ENCODE peak calls at places on chromosomes 2 and 18, in five cellular contexts. E is IMR-90, J is H1, K is neuronal stem cell, G is H9. U is an unnamed sample.

GRCh38 chr2:946073-947005 is 4.3 kb upstream of the SNTG2 start:
- DNase-seq in G (no peak), K (no peak), J (peak; percentile 36), E (no peak), U (no peak)

GRCh38 chr2:65435625-65436168 is 3.3 kb upstream of the SPRED2 start:
- DNase-seq in E (peak; percentile 85), G (peak; percentile 86), J (peak; percentile 92), K (peak; percentile 84), U (peak; percentile 91)

GRCh38 chr2:58063641-58064040 is 17.0 kb downstream of the VRK2 start:
- DNase-seq in E (peak; percentile 77), J (no peak), K (no peak), G (no peak), U (peak; percentile 86)

GRCh38 chr2:98937906-98938305 is 1.9 kb upstream of the CRACDL start:
- DNase-seq in G (no peak), E (no peak), K (no peak), J (no peak), U (no peak)

GRCh38 chr2:100905132-100905805 is 85.3 kb downstream of the NPAS2 start:
- DNase-seq in E (no peak), J (no peak), G (no peak), K (no peak), U (no peak)

GRCh38 chr2:47046271-47046670 is 108.8 kb downstream of the STPG4 start:
- DNase-seq in G (no peak), K (no peak), J (no peak), E (no peak), U (no peak)

GRCh38 chr2:38966006-38966405 is 76.3 kb downstream of the ARHGEF33 start:
- DNase-seq in G (no peak), E (no peak), K (no peak), J (no peak), U (no peak)

GRCh38 chr2:13942111-13942510 is 690.4 kb upstream of the LRATD1 start:
- DNase-seq in J (no peak), G (no peak), K (no peak), E (no peak), U (no peak)

GRCh38 chr18:3595282-3596273 is 145.6 kb downstream of the TGIF1 start:
- DNase-seq in G (no peak), J (no peak), E (peak; percentile 98), K (no peak), U (peak; percentile 99)

GRCh38 chr2:157874997-157875719 is 972 bp downstream of the ACVR1 start:
- DNase-seq in E (peak; percentile 93), G (peak; percentile 46), K (peak; percentile 36), J (no peak), U (peak; percentile 82)

GRCh38 chr2:137133231-137133630 is 367.9 kb downstream of the THSD7B start:
- DNase-seq in E (no peak), G (no peak), J (no peak), K (no peak), U (no peak)

GRCh38 chr2:149167941-149168340 is 129.4 kb downstream of the LYPD6B start:
- DNase-seq in E (no peak), J (no peak), K (no peak), G (no peak), U (no peak)

GRCh38 chr18:13541621-13542519 is 184.5 kb downstream of the FAM210A start:
- DNase-seq in G (no peak), K (no peak), E (no peak), J (no peak), U (peak; percentile 14)

GRCh38 chr2:88739985-88740600 is 48.6 kb downstream of the RPIA start:
- DNase-seq in J (peak; percentile 91), G (peak; percentile 77), K (peak; percentile 65), E (peak; percentile 72), U (peak; percentile 71)

GRCh38 chr2:10140841-10141610 is 18.5 kb downstream of the RRM2 start:
- DNase-seq in G (no peak), K (no peak), J (no peak), E (no peak), U (no peak)

GRCh38 chr2:150133623-150134022 is 353.8 kb downstream of the RND3 start:
- DNase-seq in J (no peak), G (no peak), E (peak; percentile 92), K (no peak), U (peak; percentile 84)

GRCh38 chr2:102453497-102453896 is 19.5 kb upstream of the SLC9A4 start:
- DNase-seq in K (no peak), J (no peak), G (no peak), E (no peak), U (no peak)

GRCh38 chr2:221025397-221025796 is 546.7 kb downstream of the EPHA4 start:
- DNase-seq in E (no peak), G (no peak), J (no peak), K (no peak), U (peak; percentile 26)

DNA sequence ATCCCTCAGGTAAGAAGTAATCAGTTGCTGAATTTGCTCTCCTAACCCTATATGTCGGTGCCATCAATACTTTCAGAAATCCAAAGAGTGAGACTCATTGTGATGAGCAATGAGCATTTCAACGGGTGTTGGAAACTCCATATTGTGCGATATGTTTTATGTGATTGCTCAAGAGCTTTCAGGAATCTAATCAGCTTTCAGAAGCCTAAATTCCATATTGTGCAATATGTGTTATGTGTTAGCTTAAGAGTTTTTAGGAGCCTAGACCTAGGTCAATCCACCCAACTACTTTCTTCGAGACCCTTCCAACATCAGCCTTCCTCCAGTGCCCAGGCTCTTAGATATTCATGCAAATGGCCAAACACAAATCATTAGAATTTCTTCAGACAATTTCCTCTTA is 277.3 kb downstream of the DSC3 start:
- DNase-seq in J (no peak), K (no peak), E (no peak), G (no peak), U (no peak)
- H2BK15ac ChIP-seq in J (no peak overlapping the region), K (no peak overlapping the region), E (no peak overlapping the region), G (no peak overlapping the region), U (no peak overlapping the region)

DNA sequence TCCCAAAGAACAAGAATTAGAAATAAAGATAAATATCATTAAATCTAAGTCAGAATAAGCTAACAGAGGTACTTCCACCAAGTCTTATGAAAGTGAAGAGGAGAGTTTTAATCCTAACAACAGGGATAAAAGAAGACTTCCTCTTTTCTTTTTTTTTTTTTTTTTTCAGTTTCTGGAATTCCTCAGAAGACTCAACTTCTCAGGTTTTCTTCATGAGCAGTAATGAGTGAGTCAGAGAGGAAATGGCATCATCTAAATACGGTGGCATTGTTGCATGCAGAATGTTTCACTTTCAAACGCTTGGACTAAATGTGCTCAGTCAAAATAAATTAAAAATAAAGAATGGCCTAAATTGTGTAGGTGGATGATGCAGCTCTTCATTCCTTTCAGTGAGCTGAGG is 45.6 kb upstream of the ARHGAP15 start:
- DNase-seq in K (no peak), J (no peak), G (no peak), E (peak; percentile 92), U (peak; percentile 88)
- H2AFZ ChIP-seq in K (peak overlapping the region; percentile 53), J (no peak overlapping the region), G (no peak overlapping the region), E (peak overlapping the region; percentile 36), U (no peak overlapping the region)

DNA sequence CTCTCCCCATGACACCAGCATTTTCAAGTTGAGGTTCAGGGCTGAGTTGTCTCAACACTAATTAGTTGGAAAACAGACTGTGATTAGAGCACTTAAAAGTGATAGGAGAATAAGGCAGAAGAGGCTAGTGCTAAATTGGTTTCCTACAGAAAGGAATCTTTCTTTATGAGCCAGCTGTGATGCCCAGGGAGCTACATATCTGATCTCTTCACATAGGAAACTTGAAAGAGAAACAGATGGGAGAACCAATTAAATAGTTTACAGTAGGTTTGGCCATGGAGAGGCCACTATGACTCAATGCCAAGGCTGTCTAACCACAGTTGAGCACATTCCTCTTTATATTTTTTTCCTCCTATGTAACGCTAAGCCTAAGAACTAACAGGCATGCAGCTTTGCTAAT is 418.3 kb upstream of the CYRIA start:
- DNase-seq in E (no peak), J (no peak), K (no peak), G (no peak), U (peak; percentile 80)
- H2BK15ac ChIP-seq in E (no peak overlapping the region), J (no peak overlapping the region), K (no peak overlapping the region), G (no peak overlapping the region), U (no peak overlapping the region)

GRCh38 chr2:1991126-1991525 is 246.8 kb upstream of the PXDN start:
- DNase-seq in E (no peak), K (no peak), G (no peak), J (no peak), U (no peak)
- H2AFZ ChIP-seq in E (no peak overlapping the region), K (no peak overlapping the region), G (no peak overlapping the region), J (no peak overlapping the region), U (no peak overlapping the region)

GRCh38 chr2:170468557-170468956 is 246.6 kb upstream of the SP5 start:
- DNase-seq in E (no peak), G (no peak), J (no peak), K (no peak), U (no peak)
- H2BK15ac ChIP-seq in E (no peak overlapping the region), G (no peak overlapping the region), J (no peak overlapping the region), K (no peak overlapping the region), U (no peak overlapping the region)

GRCh38 chr2:26330114-26330581 is 15.8 kb upstream of the SELENOI start:
- DNase-seq in E (peak; percentile 79), J (peak; percentile 91), G (peak; percentile 83), K (peak; percentile 56), U (peak; percentile 85)
- H2AFZ ChIP-seq in E (no peak overlapping the region), J (no peak overlapping the region), G (no peak overlapping the region), K (peak overlapping the region; percentile 83), U (no peak overlapping the region)

DNA sequence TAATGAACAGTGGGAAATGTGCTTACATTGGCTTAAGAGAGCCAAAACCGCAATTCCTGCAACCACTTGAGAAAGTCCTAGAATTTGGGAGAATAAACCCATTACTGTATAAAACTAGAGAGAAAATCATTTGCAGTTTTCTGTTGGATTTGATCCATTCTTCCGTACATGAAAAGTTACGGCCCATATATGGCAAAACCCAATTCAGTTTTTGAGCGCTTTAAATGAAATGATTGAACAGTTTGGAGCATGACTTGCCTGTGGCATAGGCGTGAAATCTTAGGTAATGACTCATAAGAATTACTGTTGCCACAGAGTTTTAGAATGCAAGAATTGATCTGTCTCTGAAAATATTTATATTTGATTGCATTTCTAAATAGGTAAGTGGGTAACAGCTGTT is 52.0 kb downstream of the PHLPP1 start:
- DNase-seq in K (no peak), E (no peak), G (no peak), J (no peak), U (peak; percentile 40)
- H2BK15ac ChIP-seq in K (no peak overlapping the region), E (no peak overlapping the region), G (no peak overlapping the region), J (no peak overlapping the region), U (no peak overlapping the region)